ENCODE peak calls at places on chromosomes 11 and 22, in ten cellular contexts. X is C1 segment of cervical spinal cord; L is AG09309; C is astrocyte of the spinal cord; A is osteocyte; O is stimulated activated CD4-positive, alpha-beta T cell treated with anti-CD3 and anti-CD28 coated beads, Interleukin-15, amount 100 ng/mL, for 1 hour; Q is upper lobe of left lung; K is HFF-Myc; R is astrocyte of the hippocampus; M is GM23248. T is an unnamed sample.

GRCh38 chr11:20013346-20014066 is 146.8 kb downstream of the DBX1 start:
- DNase-seq in A (no peak), X (no peak), C (peak), K (no peak), L (no peak), M (no peak), O (no peak), R (peak), Q (no peak), T (no peak)

GRCh38 chr11:22828373-22828772 is 1.2 kb downstream of the SVIP start:
- DNase-seq in L (no peak), A (no peak), R (no peak), X (no peak), O (no peak), M (no peak), K (no peak), Q (no peak), C (no peak), T (no peak)

GRCh38 chr11:126114486-126115252 is 52.0 kb upstream of the CDON start:
- DNase-seq in X (no peak), M (peak), R (no peak), O (no peak), K (no peak), C (no peak), L (no peak), A (no peak), Q (no peak), T (no peak)

GRCh38 chr11:101914349-101914736 is 467 bp upstream of the CEP126 start:
- DNase-seq in A (no peak), X (no peak), M (peak), Q (no peak), L (peak), R (no peak), O (no peak), C (peak), K (no peak), T (peak)

GRCh38 chr22:20745177-20745576 is 28.7 kb upstream of the SERPIND1 start:
- DNase-seq in L (no peak), X (no peak), M (no peak), A (no peak), K (no peak), O (no peak), C (no peak), Q (no peak), R (no peak), T (no peak)

GRCh38 chr11:3939211-3939610 is 83.7 kb downstream of the STIM1 start:
- DNase-seq in O (no peak), L (peak), M (peak), R (peak), K (no peak), A (no peak), X (no peak), C (peak), Q (no peak), T (peak)

GRCh38 chr11:14904745-14905103 is 12.7 kb upstream of the CYP2R1 start:
- DNase-seq in Q (peak), R (peak), O (peak), K (peak), L (no peak), X (peak), C (peak), A (no peak), M (peak), T (no peak)

GRCh38 chr11:5004429-5005274 is 10.0 kb downstream of the OR51L1 start:
- DNase-seq in A (no peak), R (peak), X (peak), O (no peak), Q (no peak), C (peak), K (peak), M (peak), L (no peak), T (peak)

GRCh38 chr11:128458316-128458715 is 129.0 kb downstream of the ETS1 start:
- DNase-seq in R (peak), K (peak), O (no peak), L (no peak), C (peak), X (no peak), A (no peak), M (peak), Q (no peak), T (peak)

GRCh38 chr11:78194490-78194889 is 5.8 kb downstream of the USP35 start:
- DNase-seq in C (no peak), L (no peak), M (no peak), A (no peak), X (no peak), K (no peak), R (no peak), O (no peak), Q (no peak), T (no peak)

GRCh38 chr11:102869354-102869753 is 5.4 kb downstream of the MMP12 start:
- DNase-seq in K (peak), X (no peak), O (no peak), A (no peak), C (no peak), L (no peak), R (no peak), M (no peak), Q (no peak), T (no peak)

GRCh38 chr11:45400594-45400993 is 114.5 kb upstream of the SYT13 start:
- DNase-seq in A (no peak), L (peak), O (no peak), X (no peak), C (peak), Q (no peak), M (peak), R (peak), K (peak), T (peak)

GRCh38 chr22:20431520-20432237 is 5.9 kb downstream of the SCARF2 start:
- DNase-seq in R (no peak), Q (peak), A (no peak), O (no peak), L (no peak), M (no peak), X (no peak), K (no peak), C (no peak), T (no peak)

GRCh38 chr11:84720706-84721402 is 906.3 kb downstream of the DLG2 start:
- DNase-seq in C (peak), M (peak), X (peak), O (no peak), A (no peak), Q (peak), L (no peak), R (peak), K (no peak), T (no peak)

GRCh38 chr22:41256254-41256897 is 15.6 kb upstream of the CHADL start:
- DNase-seq in X (no peak), C (peak), Q (peak), L (peak), M (peak), A (no peak), O (no peak), R (peak), K (peak), T (peak)

GRCh38 chr11:123558536-123559315 is 95.7 kb downstream of the SCN3B start:
- DNase-seq in A (no peak), X (no peak), K (no peak), C (no peak), L (no peak), Q (no peak), M (no peak), O (no peak), R (no peak), T (no peak)

GRCh38 chr22:28741200-28741757 is 341 bp downstream of the CHEK2 start:
- DNase-seq in L (no peak), X (no peak), M (no peak), A (no peak), R (no peak), Q (no peak), O (no peak), C (no peak), K (no peak), T (no peak)

GRCh38 chr22:27801616-27802388 is at the start of gene MN1:
- DNase-seq in Q (peak), X (peak), L (no peak), K (no peak), C (peak), R (peak), O (peak), M (peak), A (no peak), T (no peak)